ENCODE peak calls at places on chromosomes 16 and 17, in eight cellular contexts. One of them, this sample, is unnamed.

GRCh38 chr17:66383353-66383752 is 80.9 kb downstream of the PRKCA start:
- DNase-seq in retinal pigment epithelial cell: no peak
- DNase-seq in fibroblast of pulmonary artery: peak
- DNase-seq in kidney epithelial cell: no peak
- DNase-seq in PC-3: no peak
- DNase-seq in ascending aorta: no peak
- DNase-seq in ovary: no peak
- DNase-seq in SJSA1: no peak
- DNase-seq in this sample: no peak

GRCh38 chr16:66473654-66474519 is 46.8 kb downstream of the BEAN1 start:
- DNase-seq in SJSA1: no peak
- DNase-seq in retinal pigment epithelial cell: no peak
- DNase-seq in ascending aorta: no peak
- DNase-seq in kidney epithelial cell: no peak
- DNase-seq in PC-3: peak
- DNase-seq in ovary: peak
- DNase-seq in fibroblast of pulmonary artery: no peak
- DNase-seq in this sample: no peak

GRCh38 chr17:20174588-20175265 is 165.6 kb downstream of the SPECC1 start:
- DNase-seq in kidney epithelial cell: peak
- DNase-seq in PC-3: peak
- DNase-seq in retinal pigment epithelial cell: peak
- DNase-seq in ascending aorta: no peak
- DNase-seq in SJSA1: peak
- DNase-seq in ovary: no peak
- DNase-seq in fibroblast of pulmonary artery: peak
- DNase-seq in this sample: peak

GRCh38 chr17:4433515-4434031 is at the start of gene SPNS3:
- DNase-seq in SJSA1: no peak
- DNase-seq in ovary: no peak
- DNase-seq in retinal pigment epithelial cell: no peak
- DNase-seq in kidney epithelial cell: no peak
- DNase-seq in ascending aorta: no peak
- DNase-seq in PC-3: no peak
- DNase-seq in fibroblast of pulmonary artery: no peak
- DNase-seq in this sample: no peak

GRCh38 chr17:31475378-31476162 is 84.1 kb downstream of the RAB11FIP4 start:
- DNase-seq in SJSA1: no peak
- DNase-seq in ascending aorta: no peak
- DNase-seq in ovary: no peak
- DNase-seq in kidney epithelial cell: no peak
- DNase-seq in PC-3: no peak
- DNase-seq in retinal pigment epithelial cell: no peak
- DNase-seq in fibroblast of pulmonary artery: no peak
- DNase-seq in this sample: no peak

GRCh38 chr17:79216826-79217225 is 142.2 kb downstream of the ENGASE start:
- DNase-seq in ovary: no peak
- DNase-seq in SJSA1: no peak
- DNase-seq in fibroblast of pulmonary artery: no peak
- DNase-seq in retinal pigment epithelial cell: no peak
- DNase-seq in ascending aorta: no peak
- DNase-seq in kidney epithelial cell: no peak
- DNase-seq in PC-3: no peak
- DNase-seq in this sample: no peak

GRCh38 chr17:60971515-60972369 is 294.1 kb downstream of the BCAS3 start:
- DNase-seq in retinal pigment epithelial cell: peak
- DNase-seq in fibroblast of pulmonary artery: peak
- DNase-seq in ovary: no peak
- DNase-seq in ascending aorta: no peak
- DNase-seq in kidney epithelial cell: peak
- DNase-seq in SJSA1: no peak
- DNase-seq in PC-3: peak
- DNase-seq in this sample: peak

GRCh38 chr16:88737298-88738166 is 31.2 kb downstream of the CTU2 start:
- DNase-seq in fibroblast of pulmonary artery: peak
- DNase-seq in ascending aorta: no peak
- DNase-seq in SJSA1: peak
- DNase-seq in kidney epithelial cell: no peak
- DNase-seq in ovary: peak
- DNase-seq in retinal pigment epithelial cell: no peak
- DNase-seq in PC-3: peak
- DNase-seq in this sample: peak

GRCh38 chr16:19363741-19364140 is 53.9 kb upstream of the TMC5 start:
- DNase-seq in kidney epithelial cell: no peak
- DNase-seq in fibroblast of pulmonary artery: no peak
- DNase-seq in retinal pigment epithelial cell: peak
- DNase-seq in PC-3: no peak
- DNase-seq in ovary: no peak
- DNase-seq in SJSA1: no peak
- DNase-seq in ascending aorta: no peak
- DNase-seq in this sample: no peak

GRCh38 chr16:84013787-84014569 is 28.6 kb downstream of the SLC38A8 start:
- DNase-seq in kidney epithelial cell: peak
- DNase-seq in ovary: no peak
- DNase-seq in PC-3: peak
- DNase-seq in retinal pigment epithelial cell: peak
- DNase-seq in ascending aorta: no peak
- DNase-seq in SJSA1: peak
- DNase-seq in fibroblast of pulmonary artery: peak
- DNase-seq in this sample: peak

GRCh38 chr16:19700319-19700781 is 17.7 kb downstream of the KNOP1 start:
- DNase-seq in retinal pigment epithelial cell: no peak
- DNase-seq in PC-3: peak
- DNase-seq in ascending aorta: no peak
- DNase-seq in fibroblast of pulmonary artery: peak
- DNase-seq in ovary: peak
- DNase-seq in kidney epithelial cell: peak
- DNase-seq in SJSA1: peak
- DNase-seq in this sample: peak

GRCh38 chr17:76359375-76359774 is 5.7 kb upstream of the PRPSAP1 start:
- DNase-seq in ovary: no peak
- DNase-seq in ascending aorta: no peak
- DNase-seq in kidney epithelial cell: no peak
- DNase-seq in fibroblast of pulmonary artery: no peak
- DNase-seq in PC-3: no peak
- DNase-seq in SJSA1: no peak
- DNase-seq in retinal pigment epithelial cell: no peak
- DNase-seq in this sample: no peak

GRCh38 chr17:47066095-47066494 is 87.0 kb upstream of the RPRML start:
- DNase-seq in kidney epithelial cell: no peak
- DNase-seq in fibroblast of pulmonary artery: peak
- DNase-seq in SJSA1: no peak
- DNase-seq in ascending aorta: no peak
- DNase-seq in PC-3: no peak
- DNase-seq in ovary: no peak
- DNase-seq in retinal pigment epithelial cell: no peak
- DNase-seq in this sample: no peak

GRCh38 chr16:84039696-84040095 is 2.9 kb downstream of the SLC38A8 start:
- DNase-seq in SJSA1: no peak
- DNase-seq in PC-3: no peak
- DNase-seq in kidney epithelial cell: no peak
- DNase-seq in fibroblast of pulmonary artery: no peak
- DNase-seq in ascending aorta: no peak
- DNase-seq in retinal pigment epithelial cell: no peak
- DNase-seq in ovary: no peak
- DNase-seq in this sample: no peak

GRCh38 chr17:17853811-17854527 is 17.2 kb upstream of the SREBF1 start:
- DNase-seq in ascending aorta: no peak
- DNase-seq in fibroblast of pulmonary artery: no peak
- DNase-seq in kidney epithelial cell: no peak
- DNase-seq in SJSA1: no peak
- DNase-seq in retinal pigment epithelial cell: no peak
- DNase-seq in ovary: no peak
- DNase-seq in PC-3: peak
- DNase-seq in this sample: no peak

GRCh38 chr17:44655983-44656700 is at the start of gene MEIOC:
- DNase-seq in ovary: no peak
- DNase-seq in ascending aorta: no peak
- DNase-seq in PC-3: no peak
- DNase-seq in fibroblast of pulmonary artery: no peak
- DNase-seq in retinal pigment epithelial cell: no peak
- DNase-seq in SJSA1: peak
- DNase-seq in kidney epithelial cell: no peak
- DNase-seq in this sample: peak

GRCh38 chr16:53209489-53209888 is 154.7 kb downstream of the CHD9 start:
- DNase-seq in fibroblast of pulmonary artery: no peak
- DNase-seq in retinal pigment epithelial cell: no peak
- DNase-seq in ascending aorta: no peak
- DNase-seq in PC-3: no peak
- DNase-seq in kidney epithelial cell: no peak
- DNase-seq in ovary: no peak
- DNase-seq in SJSA1: no peak
- DNase-seq in this sample: no peak
- H3K4me3 ChIP-seq in fibroblast of pulmonary artery: peak
- H3K4me3 ChIP-seq in retinal pigment epithelial cell: peak
- H3K4me3 ChIP-seq in ascending aorta: peak
- H3K4me3 ChIP-seq in PC-3: peak
- H3K4me3 ChIP-seq in kidney epithelial cell: peak
- H3K4me3 ChIP-seq in ovary: peak
- H3K4me3 ChIP-seq in SJSA1: peak
- H3K4me3 ChIP-seq in this sample: peak

DNA sequence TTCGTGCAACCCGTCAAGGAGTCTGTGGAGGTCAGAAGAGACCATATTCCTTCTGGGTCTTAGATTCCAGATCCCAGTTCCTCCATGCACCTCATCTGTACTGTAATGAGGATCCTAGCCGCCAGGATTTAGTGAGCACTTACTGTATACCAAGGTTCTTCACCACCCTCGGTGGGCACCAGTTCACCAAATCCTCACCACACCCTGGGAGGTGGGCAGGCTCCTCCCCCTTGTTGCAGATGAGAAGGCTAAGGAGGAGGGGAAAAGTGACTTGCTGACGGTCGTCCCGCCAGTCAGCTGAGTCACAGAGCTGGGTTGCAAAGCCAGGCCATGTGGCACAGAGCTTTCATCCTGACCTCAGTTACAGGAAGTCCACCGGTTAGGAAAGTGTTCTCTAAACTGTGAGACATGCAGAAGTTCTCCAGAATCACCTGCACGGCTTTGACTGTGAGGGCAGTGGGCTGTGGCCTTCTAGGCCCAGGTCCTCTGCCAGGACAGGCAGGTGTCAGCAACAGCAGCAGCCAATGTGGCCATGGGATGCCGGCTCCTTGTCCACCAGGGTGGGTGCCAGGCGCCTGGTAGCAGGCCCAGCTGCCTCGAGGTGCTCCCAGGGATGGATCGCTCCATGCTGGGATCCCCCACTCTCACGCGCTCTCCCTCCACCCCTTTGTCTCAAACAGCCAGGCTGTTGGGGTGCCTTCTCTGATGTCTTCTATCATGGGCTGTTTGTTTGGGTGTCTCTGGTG is 240.3 kb upstream of the GSE1 start:
- DNase-seq in PC-3: peak
- DNase-seq in kidney epithelial cell: no peak
- DNase-seq in retinal pigment epithelial cell: no peak
- DNase-seq in SJSA1: peak
- DNase-seq in ascending aorta: peak
- DNase-seq in fibroblast of pulmonary artery: peak
- DNase-seq in ovary: no peak
- DNase-seq in this sample: no peak
- H3K4me3 ChIP-seq in PC-3: no peak
- H3K4me3 ChIP-seq in kidney epithelial cell: no peak
- H3K4me3 ChIP-seq in retinal pigment epithelial cell: no peak
- H3K4me3 ChIP-seq in SJSA1: no peak
- H3K4me3 ChIP-seq in ascending aorta: peak
- H3K4me3 ChIP-seq in fibroblast of pulmonary artery: no peak
- H3K4me3 ChIP-seq in ovary: no peak
- H3K4me3 ChIP-seq in this sample: no peak

GRCh38 chr17:50636145-50636803 is 1.6 kb downstream of the ABCC3 start:
- DNase-seq in ascending aorta: no peak
- DNase-seq in kidney epithelial cell: no peak
- DNase-seq in fibroblast of pulmonary artery: no peak
- DNase-seq in ovary: no peak
- DNase-seq in SJSA1: no peak
- DNase-seq in retinal pigment epithelial cell: no peak
- DNase-seq in PC-3: no peak
- DNase-seq in this sample: no peak

GRCh38 chr17:50638572-50638850 is 3.8 kb downstream of the ABCC3 start:
- DNase-seq in retinal pigment epithelial cell: no peak
- DNase-seq in ovary: no peak
- DNase-seq in SJSA1: peak
- DNase-seq in fibroblast of pulmonary artery: peak
- DNase-seq in PC-3: peak
- DNase-seq in ascending aorta: no peak
- DNase-seq in kidney epithelial cell: no peak
- DNase-seq in this sample: no peak

GRCh38 chr17:50636804-50637195 is 2.1 kb downstream of the ABCC3 start:
- DNase-seq in fibroblast of pulmonary artery: no peak
- DNase-seq in ascending aorta: no peak
- DNase-seq in kidney epithelial cell: no peak
- DNase-seq in ovary: no peak
- DNase-seq in SJSA1: no peak
- DNase-seq in retinal pigment epithelial cell: no peak
- DNase-seq in PC-3: no peak
- DNase-seq in this sample: no peak

GRCh38 chr17:50638851-50639767 is 4.4 kb downstream of the ABCC3 start:
- DNase-seq in ascending aorta: peak
- DNase-seq in ovary: peak
- DNase-seq in kidney epithelial cell: peak
- DNase-seq in PC-3: peak
- DNase-seq in fibroblast of pulmonary artery: peak
- DNase-seq in SJSA1: peak
- DNase-seq in retinal pigment epithelial cell: peak
- DNase-seq in this sample: no peak

GRCh38 chr17:50637829-50638571 is 3.3 kb downstream of the ABCC3 start:
- DNase-seq in SJSA1: no peak
- DNase-seq in retinal pigment epithelial cell: no peak
- DNase-seq in kidney epithelial cell: no peak
- DNase-seq in ascending aorta: no peak
- DNase-seq in ovary: no peak
- DNase-seq in PC-3: peak
- DNase-seq in fibroblast of pulmonary artery: no peak
- DNase-seq in this sample: no peak
- H3K4me3 ChIP-seq in SJSA1: no peak
- H3K4me3 ChIP-seq in retinal pigment epithelial cell: no peak
- H3K4me3 ChIP-seq in kidney epithelial cell: no peak
- H3K4me3 ChIP-seq in ascending aorta: no peak
- H3K4me3 ChIP-seq in ovary: no peak
- H3K4me3 ChIP-seq in PC-3: peak
- H3K4me3 ChIP-seq in fibroblast of pulmonary artery: no peak
- H3K4me3 ChIP-seq in this sample: no peak

DNA sequence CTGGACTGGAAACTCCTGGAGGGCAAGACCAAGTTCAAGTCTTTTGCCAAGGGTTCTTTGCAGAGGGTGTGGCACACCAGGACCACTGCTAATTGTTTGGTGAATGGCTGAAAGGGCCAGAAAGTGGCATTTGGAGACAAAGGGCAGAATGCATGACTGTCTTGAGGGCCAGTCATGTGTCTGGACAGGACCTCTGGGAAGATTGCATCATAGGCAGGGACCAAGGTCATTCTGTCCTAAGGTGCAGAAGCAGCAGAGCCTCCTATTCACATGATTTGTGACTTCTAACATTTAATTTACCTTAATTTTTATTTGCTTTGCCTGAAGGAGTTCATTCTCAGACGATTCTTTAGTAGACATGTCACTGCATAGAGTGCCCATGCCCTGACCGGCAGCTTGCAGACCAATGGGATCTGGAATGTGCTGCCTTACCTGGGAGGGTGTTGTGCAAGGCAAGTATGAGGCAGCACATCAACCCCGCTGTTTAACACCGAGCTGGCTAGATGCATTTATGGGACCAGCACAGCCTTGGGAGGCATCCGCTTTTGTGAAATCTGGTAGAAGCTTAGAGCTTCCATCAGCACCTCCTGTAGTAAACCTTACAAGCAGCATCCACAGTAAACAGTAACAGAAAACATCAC is 62.3 kb upstream of the MAF start:
- DNase-seq in retinal pigment epithelial cell: no peak
- DNase-seq in ovary: no peak
- DNase-seq in SJSA1: no peak
- DNase-seq in PC-3: no peak
- DNase-seq in fibroblast of pulmonary artery: no peak
- DNase-seq in ascending aorta: no peak
- DNase-seq in kidney epithelial cell: no peak
- DNase-seq in this sample: no peak
- H3K4me3 ChIP-seq in retinal pigment epithelial cell: no peak
- H3K4me3 ChIP-seq in ovary: no peak
- H3K4me3 ChIP-seq in SJSA1: no peak
- H3K4me3 ChIP-seq in PC-3: no peak
- H3K4me3 ChIP-seq in fibroblast of pulmonary artery: no peak
- H3K4me3 ChIP-seq in ascending aorta: no peak
- H3K4me3 ChIP-seq in kidney epithelial cell: no peak
- H3K4me3 ChIP-seq in this sample: no peak

This sample was measured in cardiac muscle cell.